ENCODE peak calls at places on chromosomes 12 and 14, in four cellular contexts. One of them, this sample, is unnamed.

GRCh38 chr14:74018029-74018703 is 922 bp downstream of the ENTPD5 start:
- DNase-seq in fibroblast of the aortic adventitia: peak; percentile 68
- DNase-seq in iPS DF 19.7: no peak
- DNase-seq in AG20443: peak; percentile 64
- DNase-seq in this sample: peak; percentile 73

GRCh38 chr12:107360472-107360871 is 267.1 kb upstream of the CRY1 start:
- DNase-seq in fibroblast of the aortic adventitia: no peak
- DNase-seq in iPS DF 19.7: no peak
- DNase-seq in AG20443: no peak
- DNase-seq in this sample: no peak

GRCh38 chr14:52992236-52992635 is 41.4 kb upstream of the FERMT2 start:
- DNase-seq in fibroblast of the aortic adventitia: no peak
- DNase-seq in iPS DF 19.7: no peak
- DNase-seq in AG20443: no peak
- DNase-seq in this sample: peak; percentile 31

GRCh38 chr14:94036328-94037167 is 10.4 kb downstream of the OTUB2 start:
- DNase-seq in fibroblast of the aortic adventitia: peak; percentile 76
- DNase-seq in iPS DF 19.7: peak; percentile 48
- DNase-seq in AG20443: peak; percentile 88
- DNase-seq in this sample: peak; percentile 78

GRCh38 chr12:98587084-98587483 is 6.4 kb upstream of the SLC25A3 start:
- DNase-seq in fibroblast of the aortic adventitia: no peak
- DNase-seq in iPS DF 19.7: no peak
- DNase-seq in AG20443: no peak
- DNase-seq in this sample: no peak

GRCh38 chr14:86604546-86604945 is 1074.6 kb downstream of the FLRT2 start:
- DNase-seq in fibroblast of the aortic adventitia: no peak
- DNase-seq in iPS DF 19.7: no peak
- DNase-seq in AG20443: peak; percentile 41
- DNase-seq in this sample: no peak

GRCh38 chr12:46458500-46459106 is 86.0 kb upstream of the SLC38A2 start:
- DNase-seq in fibroblast of the aortic adventitia: no peak
- DNase-seq in iPS DF 19.7: no peak
- DNase-seq in AG20443: no peak
- DNase-seq in this sample: no peak

GRCh38 chr12:114726092-114726710 is 42.2 kb upstream of the TBX3 start:
- DNase-seq in fibroblast of the aortic adventitia: no peak
- DNase-seq in iPS DF 19.7: no peak
- DNase-seq in AG20443: no peak
- DNase-seq in this sample: no peak

GRCh38 chr14:75915063-75915462 is 66.7 kb downstream of the TGFB3 start:
- DNase-seq in fibroblast of the aortic adventitia: no peak
- DNase-seq in iPS DF 19.7: no peak
- DNase-seq in AG20443: no peak
- DNase-seq in this sample: peak; percentile 23

GRCh38 chr14:69133206-69134125 is 19.5 kb downstream of the DCAF5 start:
- DNase-seq in fibroblast of the aortic adventitia: peak; percentile 88
- DNase-seq in iPS DF 19.7: no peak
- DNase-seq in AG20443: peak; percentile 42
- DNase-seq in this sample: peak; percentile 84

GRCh38 chr12:100857971-100858370 is 63.4 kb downstream of the ANO4 start:
- DNase-seq in fibroblast of the aortic adventitia: no peak
- DNase-seq in iPS DF 19.7: no peak
- DNase-seq in AG20443: no peak
- DNase-seq in this sample: peak; percentile 5

GRCh38 chr14:90487031-90487430 is 90.2 kb downstream of the CALM1 start:
- DNase-seq in fibroblast of the aortic adventitia: peak; percentile 12
- DNase-seq in iPS DF 19.7: no peak
- DNase-seq in AG20443: peak; percentile 8
- DNase-seq in this sample: no peak

GRCh38 chr12:76685246-76685678 is 78.7 kb upstream of the ZDHHC17 start:
- DNase-seq in fibroblast of the aortic adventitia: peak; percentile 64
- DNase-seq in iPS DF 19.7: peak; percentile 40
- DNase-seq in AG20443: peak; percentile 27
- DNase-seq in this sample: peak; percentile 84

GRCh38 chr12:27754795-27755194 is 25.2 kb upstream of the KLHL42 start:
- DNase-seq in fibroblast of the aortic adventitia: no peak
- DNase-seq in iPS DF 19.7: no peak
- DNase-seq in AG20443: no peak
- DNase-seq in this sample: no peak

GRCh38 chr14:26531894-26532293 is 65.9 kb downstream of the NOVA1 start:
- DNase-seq in fibroblast of the aortic adventitia: peak; percentile 80
- DNase-seq in iPS DF 19.7: no peak
- DNase-seq in AG20443: peak; percentile 16
- DNase-seq in this sample: peak; percentile 62

GRCh38 chr14:92632546-92633273 is 115.7 kb downstream of the LGMN start:
- DNase-seq in fibroblast of the aortic adventitia: no peak
- DNase-seq in iPS DF 19.7: no peak
- DNase-seq in AG20443: no peak
- DNase-seq in this sample: no peak

GRCh38 chr12:22551624-22552023 is 7.3 kb upstream of the C2CD5 start:
- DNase-seq in fibroblast of the aortic adventitia: no peak
- DNase-seq in iPS DF 19.7: no peak
- DNase-seq in AG20443: no peak
- DNase-seq in this sample: no peak

GRCh38 chr14:34619399-34619920 is 10.5 kb downstream of the SNX6 start:
- DNase-seq in fibroblast of the aortic adventitia: no peak
- DNase-seq in iPS DF 19.7: no peak
- DNase-seq in AG20443: no peak
- DNase-seq in this sample: no peak

GRCh38 chr12:7127916-7128626 is 618 bp downstream of the RBP5 start:
- DNase-seq in fibroblast of the aortic adventitia: no peak
- DNase-seq in iPS DF 19.7: no peak
- DNase-seq in AG20443: no peak
- DNase-seq in this sample: no peak

GRCh38 chr12:13864081-13864673 is 117.2 kb downstream of the GRIN2B start:
- DNase-seq in fibroblast of the aortic adventitia: peak; percentile 73
- DNase-seq in iPS DF 19.7: peak; percentile 45
- DNase-seq in AG20443: peak; percentile 84
- DNase-seq in this sample: peak; percentile 69

GRCh38 chr12:3542911-3543310 is 51.9 kb downstream of the PRMT8 start:
- DNase-seq in fibroblast of the aortic adventitia: no peak
- DNase-seq in iPS DF 19.7: no peak
- DNase-seq in AG20443: no peak
- DNase-seq in this sample: peak; percentile 86

GRCh38 chr12:108190529-108190928 is 61.4 kb downstream of the WSCD2 start:
- DNase-seq in fibroblast of the aortic adventitia: no peak
- DNase-seq in iPS DF 19.7: no peak
- DNase-seq in AG20443: no peak
- DNase-seq in this sample: no peak

GRCh38 chr12:57896437-57897201 is 44.7 kb upstream of the ATP23 start:
- DNase-seq in fibroblast of the aortic adventitia: peak; percentile 84
- DNase-seq in iPS DF 19.7: no peak
- DNase-seq in AG20443: peak; percentile 79
- DNase-seq in this sample: peak; percentile 82

GRCh38 chr12:25590021-25590721 is 37.1 kb upstream of the LMNTD1 start:
- DNase-seq in fibroblast of the aortic adventitia: no peak
- DNase-seq in iPS DF 19.7: no peak
- DNase-seq in AG20443: no peak
- DNase-seq in this sample: no peak

GRCh38 chr14:75959031-75959430 is 22.8 kb downstream of the TGFB3 start:
- DNase-seq in fibroblast of the aortic adventitia: no peak
- DNase-seq in iPS DF 19.7: no peak
- DNase-seq in AG20443: no peak
- DNase-seq in this sample: no peak

GRCh38 chr12:69106482-69107118 is 132.8 kb upstream of the CPSF6 start:
- DNase-seq in fibroblast of the aortic adventitia: no peak
- DNase-seq in iPS DF 19.7: no peak
- DNase-seq in AG20443: no peak
- DNase-seq in this sample: no peak

GRCh38 chr14:39160494-39160893 is 9.6 kb downstream of the TRAPPC6B start:
- DNase-seq in fibroblast of the aortic adventitia: no peak
- DNase-seq in iPS DF 19.7: no peak
- DNase-seq in AG20443: no peak
- DNase-seq in this sample: no peak

GRCh38 chr12:98646165-98646764 is 1.2 kb downstream of the APAF1 start:
- DNase-seq in fibroblast of the aortic adventitia: peak; percentile 28
- DNase-seq in iPS DF 19.7: no peak
- DNase-seq in AG20443: no peak
- DNase-seq in this sample: peak; percentile 43

GRCh38 chr14:76456200-76456599 is 80.3 kb downstream of the ESRRB start:
- DNase-seq in fibroblast of the aortic adventitia: peak; percentile 30
- DNase-seq in iPS DF 19.7: peak; percentile 20
- DNase-seq in AG20443: peak; percentile 40
- DNase-seq in this sample: peak; percentile 38

GRCh38 chr12:120229071-120229582 is 28.2 kb upstream of the RPLP0 start:
- DNase-seq in fibroblast of the aortic adventitia: no peak
- DNase-seq in iPS DF 19.7: no peak
- DNase-seq in AG20443: no peak
- DNase-seq in this sample: peak; percentile 48

GRCh38 chr14:60944206-60944605 is 36.7 kb downstream of the TRMT5 start:
- DNase-seq in fibroblast of the aortic adventitia: no peak
- DNase-seq in iPS DF 19.7: no peak
- DNase-seq in AG20443: no peak
- DNase-seq in this sample: peak; percentile 20

GRCh38 chr12:96814200-96814599 is 92.9 kb upstream of the NEDD1 start:
- DNase-seq in fibroblast of the aortic adventitia: no peak
- DNase-seq in iPS DF 19.7: no peak
- DNase-seq in AG20443: no peak
- DNase-seq in this sample: peak; percentile 6

GRCh38 chr14:72796935-72797334 is 97.0 kb downstream of the DPF3 start:
- DNase-seq in fibroblast of the aortic adventitia: no peak
- DNase-seq in iPS DF 19.7: peak; percentile 80
- DNase-seq in AG20443: no peak
- DNase-seq in this sample: no peak

GRCh38 chr12:112844814-112845565 is 53.4 kb downstream of the RPH3A start:
- DNase-seq in fibroblast of the aortic adventitia: no peak
- DNase-seq in iPS DF 19.7: no peak
- DNase-seq in AG20443: no peak
- DNase-seq in this sample: no peak

GRCh38 chr12:45663452-45663851 is 66.1 kb upstream of the ARID2 start:
- DNase-seq in fibroblast of the aortic adventitia: no peak
- DNase-seq in iPS DF 19.7: no peak
- DNase-seq in AG20443: no peak
- DNase-seq in this sample: no peak

GRCh38 chr12:106248849-106249371 is 1.1 kb upstream of the CKAP4 start:
- DNase-seq in fibroblast of the aortic adventitia: peak; percentile 52
- DNase-seq in iPS DF 19.7: no peak
- DNase-seq in AG20443: peak; percentile 34
- DNase-seq in this sample: peak; percentile 54

GRCh38 chr12:98595152-98595988 is 1.9 kb downstream of the SLC25A3 start:
- DNase-seq in fibroblast of the aortic adventitia: peak; percentile 84
- DNase-seq in iPS DF 19.7: no peak
- DNase-seq in AG20443: peak; percentile 27
- DNase-seq in this sample: peak; percentile 80

GRCh38 chr14:94974422-94974821 is 182.9 kb downstream of the DICER1 start:
- DNase-seq in fibroblast of the aortic adventitia: no peak
- DNase-seq in iPS DF 19.7: no peak
- DNase-seq in AG20443: no peak
- DNase-seq in this sample: no peak

GRCh38 chr12:53324113-53324778 is 2.8 kb upstream of the AAAS start:
- DNase-seq in fibroblast of the aortic adventitia: no peak
- DNase-seq in iPS DF 19.7: no peak
- DNase-seq in AG20443: no peak
- DNase-seq in this sample: peak; percentile 10